ENCODE peak calls at places on chromosome 17, in ten cellular contexts. L is aorta; T is cardiac muscle cell; X is upper lobe of right lung; R is HFF-Myc; J is activated CD4-positive, alpha-beta T cell treated with anti-CD3 and anti-CD28 coated beads, Interleukin-2, amount 50 U/mL, for 1 hour; D is EH; W is IMR-90; S is H54; M is GM04504. B is an unnamed sample.

GRCh38 chr17:57106836-57107497 is 21.9 kb downstream of the AKAP1 start:
- DNase-seq in L (no peak), T (no peak), X (no peak), R (no peak), J (no peak), D (no peak), W (no peak), S (no peak), M (no peak), B (no peak)

GRCh38 chr17:78879679-78880186 is 23.3 kb downstream of the CEP295NL start:
- DNase-seq in L (peak), T (no peak), X (peak), R (peak), J (peak), D (peak), W (peak), S (no peak), M (peak), B (no peak)

GRCh38 chr17:78125976-78126894 is 2.3 kb downstream of the TMC6 start:
- DNase-seq in L (no peak), T (no peak), X (no peak), R (no peak), J (no peak), D (no peak), W (no peak), S (no peak), M (no peak), B (no peak)

GRCh38 chr17:46944931-46945330 is 22.0 kb downstream of the GOSR2 start:
- DNase-seq in L (no peak), T (no peak), X (no peak), R (no peak), J (no peak), D (no peak), W (no peak), S (no peak), M (no peak), B (no peak)

GRCh38 chr17:36928450-36929125 is 8.7 kb upstream of the LHX1 start:
- DNase-seq in L (no peak), T (no peak), X (no peak), R (no peak), J (no peak), D (no peak), W (no peak), S (no peak), M (no peak), B (no peak)

GRCh38 chr17:37047631-37048104 is 98.9 kb downstream of the AATF start:
- DNase-seq in L (peak), T (peak), X (peak), R (peak), J (peak), D (peak), W (peak), S (peak), M (peak), B (peak)

GRCh38 chr17:7951143-7951792 is 19.3 kb downstream of the CNTROB start:
- DNase-seq in L (no peak), T (no peak), X (no peak), R (no peak), J (no peak), D (no peak), W (no peak), S (no peak), M (no peak), B (no peak)

GRCh38 chr17:80991645-80992076 is at the start of gene CHMP6:
- DNase-seq in L (peak), T (peak), X (peak), R (no peak), J (peak), D (peak), W (peak), S (peak), M (peak), B (peak)

GRCh38 chr17:20010099-20010863 is 1.1 kb downstream of the SPECC1 start:
- DNase-seq in L (peak), T (peak), X (no peak), R (no peak), J (no peak), D (peak), W (peak), S (peak), M (no peak), B (peak)

GRCh38 chr17:75365931-75366275 is 39.6 kb downstream of the GRB2 start:
- DNase-seq in L (no peak), T (no peak), X (no peak), R (no peak), J (no peak), D (no peak), W (no peak), S (no peak), M (no peak), B (no peak)

GRCh38 chr17:812638-813204 is 30.6 kb downstream of the MRM3 start:
- DNase-seq in L (no peak), T (no peak), X (no peak), R (no peak), J (no peak), D (no peak), W (no peak), S (no peak), M (no peak), B (no peak)

GRCh38 chr17:60102632-60103047 is 23.9 kb upstream of the HEATR6 start:
- DNase-seq in L (peak), T (no peak), X (peak), R (no peak), J (peak), D (peak), W (peak), S (no peak), M (no peak), B (no peak)

GRCh38 chr17:49519781-49520180 is 24.7 kb downstream of the NGFR start:
- DNase-seq in L (peak), T (no peak), X (no peak), R (no peak), J (no peak), D (no peak), W (no peak), S (no peak), M (no peak), B (no peak)

GRCh38 chr17:48054238-48055185 is 6.4 kb downstream of the NFE2L1 start:
- DNase-seq in L (peak), T (peak), X (peak), R (no peak), J (no peak), D (peak), W (peak), S (no peak), M (peak), B (peak)

GRCh38 chr17:57956311-57957119 is 1.3 kb upstream of the CUEDC1 start:
- DNase-seq in L (peak), T (no peak), X (peak), R (no peak), J (peak), D (no peak), W (no peak), S (no peak), M (no peak), B (no peak)

GRCh38 chr17:57115916-57116315 is 30.9 kb downstream of the AKAP1 start:
- DNase-seq in L (no peak), T (no peak), X (no peak), R (no peak), J (no peak), D (no peak), W (no peak), S (no peak), M (no peak), B (no peak)

GRCh38 chr17:60256174-60256573 is 106.4 kb downstream of the CA4 start:
- DNase-seq in L (no peak), T (no peak), X (no peak), R (no peak), J (no peak), D (peak), W (peak), S (no peak), M (no peak), B (no peak)

GRCh38 chr17:50865868-50866260 is 290 bp downstream of the TOB1 start:
- DNase-seq in L (no peak), T (no peak), X (no peak), R (no peak), J (no peak), D (no peak), W (no peak), S (no peak), M (no peak), B (no peak)

GRCh38 chr17:61412860-61413653 is 13.4 kb downstream of the TBX2 start:
- DNase-seq in L (peak), T (peak), X (no peak), R (no peak), J (no peak), D (no peak), W (no peak), S (peak), M (no peak), B (peak)

GRCh38 chr17:77312786-77313599 is 172.2 kb downstream of the SEC14L1 start:
- DNase-seq in L (peak), T (no peak), X (no peak), R (no peak), J (no peak), D (peak), W (peak), S (no peak), M (peak), B (peak)

GRCh38 chr17:44217738-44218343 is 1.6 kb downstream of the UBTF start:
- DNase-seq in L (no peak), T (no peak), X (no peak), R (no peak), J (no peak), D (no peak), W (no peak), S (no peak), M (no peak), B (no peak)

GRCh38 chr17:63983326-63983725 is 10.6 kb upstream of the SCN4A start:
- DNase-seq in L (no peak), T (no peak), X (no peak), R (no peak), J (no peak), D (no peak), W (no peak), S (no peak), M (no peak), B (no peak)

GRCh38 chr17:55451758-55452468 is 30.3 kb upstream of the MMD start:
- DNase-seq in L (no peak), T (no peak), X (no peak), R (peak), J (no peak), D (peak), W (peak), S (no peak), M (no peak), B (no peak)

GRCh38 chr17:4945176-4945943 is 3.0 kb downstream of the PFN1 start:
- DNase-seq in L (peak), T (no peak), X (peak), R (peak), J (peak), D (peak), W (peak), S (peak), M (peak), B (peak)

GRCh38 chr17:27954521-27955495 is 61.6 kb upstream of the LYRM9 start:
- DNase-seq in L (no peak), T (no peak), X (no peak), R (no peak), J (no peak), D (no peak), W (no peak), S (no peak), M (no peak), B (no peak)

GRCh38 chr17:28372203-28372944 is 880 bp downstream of the SARM1 start:
- DNase-seq in L (peak), T (no peak), X (peak), R (no peak), J (peak), D (peak), W (peak), S (no peak), M (no peak), B (no peak)

GRCh38 chr17:70314506-70314905 is 145.2 kb downstream of the KCNJ2 start:
- DNase-seq in L (no peak), T (no peak), X (no peak), R (no peak), J (no peak), D (no peak), W (no peak), S (no peak), M (no peak), B (no peak)

GRCh38 chr17:73430165-73430680 is 118.4 kb upstream of the CDC42EP4 start:
- DNase-seq in L (peak), T (no peak), X (no peak), R (no peak), J (no peak), D (no peak), W (no peak), S (no peak), M (no peak), B (no peak)

GRCh38 chr17:81859906-81860755 is at the start of gene P4HB:
- DNase-seq in L (peak), T (no peak), X (peak), R (no peak), J (no peak), D (no peak), W (no peak), S (no peak), M (no peak), B (no peak)

GRCh38 chr17:81837641-81838040 is 2.8 kb upstream of the PPP1R27 start:
- DNase-seq in L (no peak), T (no peak), X (no peak), R (peak), J (no peak), D (peak), W (peak), S (no peak), M (no peak), B (no peak)

GRCh38 chr17:17700251-17700969 is 19.2 kb downstream of the RAI1 start:
- DNase-seq in L (peak), T (peak), X (no peak), R (no peak), J (no peak), D (no peak), W (no peak), S (no peak), M (no peak), B (no peak)

GRCh38 chr17:80005360-80006338 is 30.0 kb downstream of the TBC1D16 start:
- DNase-seq in L (no peak), T (peak), X (no peak), R (no peak), J (peak), D (peak), W (peak), S (peak), M (no peak), B (no peak)

GRCh38 chr17:64057701-64058263 is 37.3 kb upstream of the ICAM2 start:
- DNase-seq in L (no peak), T (no peak), X (no peak), R (no peak), J (no peak), D (peak), W (no peak), S (no peak), M (no peak), B (no peak)